ENCODE peak calls at places on chromosome X, in eight cellular contexts. Q, K, D, G, R, V, F and P are unnamed samples.

GRCh38 chrX:10611441-10612090 is 8.8 kb downstream of the MID1 start:
- DNase-seq in Q (no peak), K (no peak), D (no peak), G (peak), R (no peak), V (no peak), F (no peak), P (no peak)

GRCh38 chrX:148495156-148495555 is 5.3 kb upstream of the AFF2 start:
- DNase-seq in Q (no peak), K (no peak), D (no peak), G (no peak), R (no peak), V (no peak), F (no peak), P (no peak)

GRCh38 chrX:118156254-118156952 is 39.8 kb upstream of the KLHL13 start:
- DNase-seq in Q (no peak), K (no peak), D (no peak), G (no peak), R (no peak), V (no peak), F (no peak), P (no peak)

GRCh38 chrX:66015906-66016689 is 23.8 kb downstream of the VSIG4 start:
- DNase-seq in Q (no peak), K (no peak), D (no peak), G (no peak), R (no peak), V (no peak), F (no peak), P (no peak)

GRCh38 chrX:38717871-38718270 is 83.4 kb upstream of the MID1IP1 start:
- DNase-seq in Q (no peak), K (peak), D (peak), G (peak), R (peak), V (peak), F (no peak), P (no peak)

GRCh38 chrX:19805054-19805690 is 82.2 kb downstream of the SH3KBP1 start:
- DNase-seq in Q (no peak), K (peak), D (no peak), G (no peak), R (no peak), V (no peak), F (no peak), P (no peak)

GRCh38 chrX:53716328-53717088 is 30.0 kb upstream of the HUWE1 start:
- DNase-seq in Q (no peak), K (no peak), D (peak), G (peak), R (peak), V (no peak), F (no peak), P (no peak)

GRCh38 chrX:129678176-129678880 is 23.6 kb upstream of the APLN start:
- DNase-seq in Q (peak), K (no peak), D (no peak), G (no peak), R (no peak), V (no peak), F (peak), P (no peak)

GRCh38 chrX:97494756-97495372 is 611.2 kb downstream of the RPA4 start:
- DNase-seq in Q (no peak), K (no peak), D (no peak), G (no peak), R (no peak), V (no peak), F (no peak), P (no peak)

GRCh38 chrX:16785247-16786138 is 773 bp upstream of the TXLNG start:
- DNase-seq in Q (no peak), K (peak), D (no peak), G (no peak), R (no peak), V (no peak), F (peak), P (no peak)

GRCh38 chrX:129779747-129780146 is at the start of gene SASH3:
- DNase-seq in Q (peak), K (no peak), D (no peak), G (no peak), R (no peak), V (no peak), F (no peak), P (no peak)

GRCh38 chrX:117973175-117974075 is 143.2 kb downstream of the KLHL13 start:
- DNase-seq in Q (no peak), K (peak), D (no peak), G (no peak), R (no peak), V (no peak), F (no peak), P (no peak)

GRCh38 chrX:41027388-41027787 is 57.9 kb upstream of the USP9X start:
- DNase-seq in Q (no peak), K (peak), D (peak), G (peak), R (peak), V (peak), F (no peak), P (peak)

GRCh38 chrX:48715876-48716502 is 19.5 kb downstream of the SUV39H1 start:
- DNase-seq in Q (no peak), K (no peak), D (no peak), G (peak), R (peak), V (no peak), F (no peak), P (no peak)

GRCh38 chrX:68647156-68647957 is at the start of gene STARD8:
- DNase-seq in Q (peak), K (peak), D (peak), G (peak), R (peak), V (peak), F (peak), P (no peak)

GRCh38 chrX:155888139-155888538 is 7.0 kb downstream of the VAMP7 start:
- DNase-seq in Q (no peak), K (peak), D (peak), G (peak), R (peak), V (peak), F (no peak), P (peak)

GRCh38 chrX:131441033-131441432 is 102.8 kb upstream of the OR13H1 start:
- DNase-seq in Q (no peak), K (no peak), D (no peak), G (no peak), R (no peak), V (no peak), F (no peak), P (no peak)

GRCh38 chrX:152819732-152820131 is 10.8 kb downstream of the CETN2 start:
- DNase-seq in Q (no peak), K (peak), D (peak), G (peak), R (no peak), V (peak), F (no peak), P (no peak)

GRCh38 chrX:24146283-24146865 is 3.2 kb upstream of the ZFX start:
- DNase-seq in Q (no peak), K (peak), D (no peak), G (peak), R (peak), V (no peak), F (no peak), P (no peak)
- H3K4me3 ChIP-seq in Q (no peak), K (peak), D (peak), G (peak), R (no peak), V (no peak), F (peak), P (no peak)

GRCh38 chrX:103066606-103067005 is 2.6 kb upstream of the BEX1 start:
- DNase-seq in Q (no peak), K (peak), D (peak), G (no peak), R (no peak), V (peak), F (no peak), P (no peak)

GRCh38 chrX:103061486-103061885 is 2.5 kb downstream of the BEX1 start:
- DNase-seq in Q (no peak), K (no peak), D (no peak), G (no peak), R (no peak), V (no peak), F (no peak), P (no peak)

GRCh38 chrX:103063918-103064434 is at the start of gene BEX1:
- DNase-seq in Q (peak), K (no peak), D (peak), G (no peak), R (peak), V (peak), F (peak), P (no peak)

DNA sequence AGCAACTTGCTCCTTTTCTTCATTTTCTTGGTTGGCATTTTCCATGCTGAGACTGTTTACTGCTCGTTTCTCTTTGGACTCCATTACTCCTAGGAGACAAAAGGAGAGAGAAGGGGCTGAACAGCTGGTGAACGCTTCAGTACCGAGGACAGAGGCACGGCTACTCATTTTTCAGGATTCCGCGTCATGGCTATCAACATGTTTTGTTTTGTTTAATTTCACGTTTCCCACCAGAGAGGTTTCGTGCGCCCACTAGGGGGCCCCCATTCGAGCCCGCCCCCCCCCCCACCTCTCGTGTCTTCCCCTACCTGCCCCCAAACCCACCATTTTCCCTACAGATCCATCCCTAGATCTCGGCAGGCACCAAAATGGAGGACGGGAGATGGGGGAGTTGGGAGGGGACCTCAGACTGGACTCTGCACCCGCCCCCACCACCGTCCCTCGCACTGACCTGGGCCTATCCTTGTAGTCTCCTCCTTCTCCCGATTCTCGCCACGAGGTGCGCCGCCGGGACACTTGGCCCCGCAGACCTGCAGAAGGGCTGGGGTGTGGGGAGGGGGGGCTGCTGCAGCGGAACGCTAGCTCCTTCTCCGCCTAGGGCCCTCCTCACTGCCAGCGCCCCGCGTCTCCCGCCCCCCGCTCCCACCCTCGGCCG is 653 bp downstream of the BEX1 start:
- DNase-seq in Q (no peak), K (peak), D (peak), G (peak), R (peak), V (peak), F (no peak), P (no peak)
- H3K4me3 ChIP-seq in Q (peak), K (no peak), D (no peak), G (no peak), R (peak), V (peak), F (peak), P (peak)

GRCh38 chrX:56728321-56728720 is 722 bp upstream of the NBDY start:
- DNase-seq in Q (no peak), K (peak), D (no peak), G (no peak), R (peak), V (no peak), F (no peak), P (no peak)
- H3K4me3 ChIP-seq in Q (no peak), K (peak), D (peak), G (no peak), R (peak), V (peak), F (no peak), P (peak)

DNA sequence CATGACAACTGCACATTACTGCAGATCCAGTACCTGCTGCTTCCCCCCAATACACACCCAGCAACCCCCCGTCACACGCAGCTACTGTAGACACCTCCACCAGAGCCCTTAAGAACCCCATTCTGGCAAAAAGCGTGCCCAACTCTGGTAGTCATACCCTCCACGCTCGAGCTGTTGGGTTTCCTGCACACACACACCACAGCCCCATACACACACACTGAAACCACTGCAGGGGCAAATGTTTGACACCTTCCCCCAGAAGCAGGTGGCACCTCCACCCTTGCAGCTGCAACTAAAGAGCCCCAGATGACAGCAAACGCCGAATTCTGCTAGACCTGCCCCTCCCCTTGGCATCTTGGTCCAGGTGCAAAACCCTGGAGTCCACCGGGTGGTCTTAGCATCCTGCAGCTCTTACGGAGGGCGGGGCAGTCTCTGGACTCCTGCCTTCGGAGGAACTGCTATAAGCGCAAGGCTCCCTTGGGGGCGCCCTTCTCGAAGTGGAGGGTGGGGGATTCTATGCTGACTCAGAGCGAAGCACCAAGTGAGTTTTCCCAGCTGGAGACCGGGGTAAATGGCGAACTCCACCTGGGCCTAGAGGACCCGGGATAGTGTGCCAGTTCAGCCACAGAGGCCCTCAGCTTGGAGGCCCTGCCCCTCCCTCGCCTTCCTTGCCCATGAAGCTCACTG is 1.5 kb downstream of the FRMPD3 start:
- DNase-seq in Q (no peak), K (no peak), D (no peak), G (no peak), R (no peak), V (no peak), F (no peak), P (no peak)
- H3K4me3 ChIP-seq in Q (no peak), K (no peak), D (no peak), G (no peak), R (no peak), V (no peak), F (no peak), P (no peak)

GRCh38 chrX:71070531-71070930 is 2.4 kb upstream of the SNX12 start:
- DNase-seq in Q (no peak), K (no peak), D (no peak), G (no peak), R (no peak), V (no peak), F (no peak), P (no peak)
- H3K4me3 ChIP-seq in Q (no peak), K (no peak), D (no peak), G (no peak), R (no peak), V (no peak), F (no peak), P (no peak)

GRCh38 chrX:107935200-107935599 is 47.0 kb downstream of the TEX13B start:
- DNase-seq in Q (no peak), K (peak), D (peak), G (peak), R (peak), V (peak), F (no peak), P (peak)
- H3K4me3 ChIP-seq in Q (no peak), K (no peak), D (peak), G (no peak), R (peak), V (no peak), F (no peak), P (peak)

DNA sequence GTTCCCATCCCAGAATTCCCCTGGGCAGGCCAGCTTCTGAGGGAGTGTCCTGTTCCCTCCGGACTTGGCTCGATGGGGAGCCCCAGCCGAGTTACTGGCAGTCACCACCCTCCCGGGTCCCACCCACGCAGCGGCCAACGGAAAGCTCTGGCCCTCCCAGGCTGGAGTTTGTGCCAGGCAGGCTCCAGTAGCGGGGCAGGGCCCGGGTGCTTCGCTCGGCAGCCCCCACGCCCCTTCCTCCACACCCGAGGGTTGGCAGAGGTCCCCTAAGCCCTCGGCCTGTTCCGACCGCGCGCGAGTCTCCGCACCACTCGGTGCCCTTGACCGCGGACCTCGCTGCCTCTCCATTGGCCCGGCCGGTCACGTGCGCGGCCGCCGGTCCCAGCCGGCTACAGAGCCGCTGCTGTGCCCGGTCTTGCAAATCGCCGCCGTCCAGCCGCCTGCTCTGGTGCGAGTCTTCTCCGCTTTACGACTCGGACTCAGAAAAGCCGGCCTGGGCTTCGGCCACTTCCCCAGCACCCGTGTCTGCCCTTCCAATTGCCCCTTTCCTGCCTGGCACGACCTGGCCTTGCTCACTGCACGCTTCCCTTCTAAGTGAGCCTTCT is 20.8 kb upstream of the MTM1 start:
- DNase-seq in Q (peak), K (peak), D (peak), G (no peak), R (peak), V (peak), F (peak), P (no peak)
- H3K4me3 ChIP-seq in Q (peak), K (peak), D (peak), G (peak), R (peak), V (peak), F (peak), P (peak)